ENCODE peak calls at places on chromosome 7, in five cellular contexts. U is astrocyte of the spinal cord; I is activated CD8-positive, alpha-beta T cell treated with anti-CD3 and anti-CD28 coated beads for 36 hours; R is choroid plexus epithelial cell; F is epithelial cell of esophagus. O is an unnamed sample.

GRCh38 chr7:6273917-6274630 is 1.6 kb upstream of the CYTH3 start:
- DNase-seq in F (no peak), I (no peak), R (no peak), U (no peak), O (no peak)

GRCh38 chr7:99403764-99404163 is 4.6 kb downstream of the PDAP1 start:
- DNase-seq in F (no peak), I (no peak), R (no peak), U (no peak), O (no peak)

GRCh38 chr7:74488518-74488917 is 34.8 kb downstream of the GTF2IRD1 start:
- DNase-seq in R (no peak), F (no peak), U (no peak), I (no peak), O (no peak)

GRCh38 chr7:44224216-44224950 is 23.6 kb downstream of the YKT6 start:
- DNase-seq in F (peak), U (no peak), I (no peak), R (no peak), O (no peak)

GRCh38 chr7:142478479-142479220 is 220.8 kb upstream of the PRSS58 start:
- DNase-seq in U (peak), F (peak), R (peak), I (peak), O (peak)

GRCh38 chr7:23593706-23594105 is 3.5 kb upstream of the CCDC126 start:
- DNase-seq in I (peak), R (no peak), U (no peak), F (no peak), O (no peak)

GRCh38 chr7:139708541-139708940 is 69.3 kb downstream of the HIPK2 start:
- DNase-seq in I (no peak), U (no peak), R (no peak), F (no peak), O (no peak)

GRCh38 chr7:111678986-111679385 is 116.7 kb upstream of the IMMP2L start:
- DNase-seq in R (peak), I (no peak), U (no peak), F (no peak), O (peak)

GRCh38 chr7:74083117-74083876 is at the start of gene LIMK1:
- DNase-seq in U (peak), F (peak), R (peak), I (peak), O (peak)

GRCh38 chr7:143345428-143345900 is 17.0 kb downstream of the FAM131B start:
- DNase-seq in R (peak), I (peak), U (peak), F (peak), O (peak)

GRCh38 chr7:126856691-126857291 is 395.9 kb downstream of the GRM8 start:
- DNase-seq in F (peak), I (no peak), U (peak), R (peak), O (peak)

GRCh38 chr7:28128608-28129007 is 52.0 kb downstream of the JAZF1 start:
- DNase-seq in F (no peak), I (no peak), R (peak), U (peak), O (peak)

GRCh38 chr7:155763721-155764431 is 48.4 kb downstream of the SHH start:
- DNase-seq in R (peak), F (no peak), I (peak), U (peak), O (peak)

GRCh38 chr7:134315679-134316538 is 821 bp downstream of the SLC35B4 start:
- DNase-seq in U (peak), R (peak), F (peak), I (peak), O (peak)

GRCh38 chr7:70627488-70627887 is 504.5 kb upstream of the GALNT17 start:
- DNase-seq in F (no peak), U (no peak), R (no peak), I (no peak), O (no peak)

GRCh38 chr7:128974241-128974934 is 36.7 kb downstream of the IRF5 start:
- DNase-seq in R (peak), U (no peak), I (no peak), F (peak), O (peak)

GRCh38 chr7:151761256-151761655 is 115.7 kb downstream of the PRKAG2 start:
- DNase-seq in U (no peak), R (no peak), F (peak), I (no peak), O (no peak)

GRCh38 chr7:1106063-1106782 is 18.3 kb downstream of the GPER1 start:
- DNase-seq in F (no peak), I (no peak), U (no peak), R (no peak), O (no peak)

GRCh38 chr7:104943502-104944343 is 70.3 kb upstream of the KMT2E start:
- DNase-seq in R (peak), I (peak), U (peak), F (peak), O (peak)

GRCh38 chr7:4519819-4520520 is 162.1 kb upstream of the FOXK1 start:
- DNase-seq in I (no peak), U (no peak), F (peak), R (no peak), O (no peak)

GRCh38 chr7:155213955-155214327 is 83.7 kb upstream of the INSIG1 start:
- DNase-seq in F (no peak), R (no peak), U (no peak), I (no peak), O (no peak)

GRCh38 chr7:37392673-37393017 is 56.0 kb downstream of the ELMO1 start:
- DNase-seq in U (no peak), F (no peak), R (no peak), I (no peak), O (no peak)

GRCh38 chr7:122200888-122201287 is 56.8 kb upstream of the AASS start:
- DNase-seq in F (no peak), I (no peak), U (no peak), R (no peak), O (no peak)

DNA sequence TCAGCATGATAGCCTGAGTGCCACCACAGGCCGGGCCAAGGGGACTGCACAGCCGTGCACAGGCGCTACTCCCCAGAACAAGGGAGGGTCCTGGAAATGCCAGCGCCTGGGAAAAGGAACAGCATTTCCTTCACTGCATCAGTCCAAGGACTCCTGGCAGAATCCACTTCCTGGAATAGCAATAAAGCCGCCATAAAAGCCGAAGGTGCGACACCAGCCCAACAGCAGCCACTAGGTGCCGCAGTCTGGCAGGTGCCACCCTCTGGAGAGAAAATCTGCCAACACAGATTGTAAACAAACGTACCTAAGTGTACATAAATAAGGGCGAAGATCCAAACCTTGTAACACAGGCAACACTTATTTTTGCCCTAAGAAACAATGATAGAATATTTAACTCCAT is 22.3 kb downstream of the VOPP1 start:
- DNase-seq in F (no peak), U (no peak), I (no peak), R (no peak), O (no peak)
- TF ChIP-seq CTCF in F (peak), U (no peak), I (no peak), R (no peak), O (no peak)

GRCh38 chr7:117393781-117394180 is 33.5 kb downstream of the ASZ1 start:
- DNase-seq in U (no peak), I (no peak), R (no peak), F (no peak), O (no peak)
- TF ChIP-seq CTCF in U (no peak), I (no peak), R (no peak), F (no peak), O (no peak)

GRCh38 chr7:77995717-77996116 is 197.1 kb downstream of the PHTF2 start:
- DNase-seq in U (no peak), I (peak), F (no peak), R (peak), O (no peak)
- TF ChIP-seq CTCF in U (no peak), I (no peak), F (peak), R (peak), O (peak)

DNA sequence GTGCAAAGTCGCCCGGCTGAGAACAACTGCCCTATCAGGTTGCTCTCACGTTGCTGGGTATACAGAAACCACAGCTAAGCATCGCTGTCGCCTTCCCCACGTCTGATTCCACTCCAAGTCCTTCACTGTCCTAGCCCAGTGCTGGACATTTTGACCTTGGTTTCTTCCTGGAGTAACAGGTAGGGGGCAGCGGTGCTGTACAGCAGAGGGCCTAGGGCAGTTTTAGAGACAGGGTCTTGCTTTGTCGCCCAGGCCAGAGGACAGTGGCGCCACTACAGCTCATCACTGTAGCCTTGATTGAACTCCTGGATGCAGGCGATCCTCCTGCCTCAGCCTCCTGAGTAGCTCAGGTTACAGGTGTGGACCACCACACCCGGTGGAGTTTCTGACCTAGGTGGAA is 2.6 kb downstream of the CLDN15 start:
- DNase-seq in I (no peak), U (no peak), F (no peak), R (no peak), O (no peak)
- TF ChIP-seq CTCF in I (peak), U (peak), F (peak), R (peak), O (peak)

O was measured in fibroblast of pulmonary artery.